ENCODE peak calls at places on chromosomes 13 and 19, in eight cellular contexts. H is gastrocnemius medialis, N is lower leg skin, O is breast epithelium, Q is NB4, L is esophagus squamous epithelium, J is heart left ventricle, V is ovary. K is an unnamed sample.

GRCh38 chr13:32676242-32676641 is 90.0 kb downstream of the PDS5B start:
- DNase-seq in V (no peak), Q (no peak), N (no peak), H (no peak), L (no peak), O (no peak), J (no peak), K (no peak)

GRCh38 chr19:29812080-29812880 is 489 bp downstream of the CCNE1 start:
- DNase-seq in Q (peak; percentile 4), H (no peak), V (peak; percentile 56), N (no peak), O (no peak), J (no peak), L (no peak), K (peak; percentile 89)

GRCh38 chr19:42282036-42282762 is 13.1 kb downstream of the CIC start:
- DNase-seq in N (peak; percentile 89), H (no peak), L (no peak), Q (no peak), O (no peak), J (no peak), V (peak; percentile 66), K (peak; percentile 81)

GRCh38 chr13:44046428-44046827 is 166.7 kb downstream of the LACC1 start:
- DNase-seq in V (no peak), N (no peak), H (no peak), J (no peak), O (no peak), Q (no peak), L (no peak), K (no peak)

GRCh38 chr19:39126593-39127187 is 1.1 kb downstream of the PAK4 start:
- DNase-seq in N (no peak), L (no peak), V (no peak), O (no peak), H (no peak), Q (no peak), J (no peak), K (no peak)

GRCh38 chr13:42894765-42895181 is 97.3 kb downstream of the EPSTI1 start:
- DNase-seq in J (no peak), V (no peak), N (no peak), L (no peak), O (no peak), H (no peak), Q (no peak), K (no peak)

GRCh38 chr13:20258208-20258962 is 26.3 kb upstream of the GJB6 start:
- DNase-seq in Q (no peak), O (no peak), H (no peak), L (no peak), J (no peak), V (peak; percentile 22), N (no peak), K (no peak)

GRCh38 chr19:50214699-50215543 is 11.5 kb downstream of the MYH14 start:
- DNase-seq in N (peak; percentile 90), V (no peak), Q (no peak), J (no peak), L (no peak), O (peak; percentile 84), H (peak; percentile 61), K (no peak)

GRCh38 chr13:38686635-38687245 is at the start of gene FREM2:
- DNase-seq in H (peak; percentile 65), N (no peak), O (no peak), J (no peak), Q (no peak), V (peak; percentile 63), L (no peak), K (no peak)

GRCh38 chr19:38452430-38453366 is 19.2 kb downstream of the RYR1 start:
- DNase-seq in Q (peak; percentile 31), J (no peak), H (peak; percentile 87), O (no peak), L (no peak), V (no peak), N (no peak), K (no peak)

GRCh38 chr13:105679832-105680231 is 855.6 kb downstream of the EFNB2 start:
- DNase-seq in O (no peak), Q (no peak), L (no peak), J (no peak), H (no peak), N (no peak), V (no peak), K (no peak)

GRCh38 chr19:33303791-33304759 is 1.7 kb upstream of the CEBPA start:
- DNase-seq in H (peak; percentile 35), V (peak; percentile 47), N (peak; percentile 88), J (peak; percentile 58), L (no peak), O (peak; percentile 55), Q (no peak), K (peak; percentile 84)

GRCh38 chr19:33304760-33305647 is 2.7 kb upstream of the CEBPA start:
- DNase-seq in J (peak; percentile 28), Q (peak; percentile 45), L (no peak), V (no peak), O (peak; percentile 34), H (peak; percentile 10), N (peak; percentile 74), K (no peak)

GRCh38 chr19:33302175-33302973 is at the start of gene CEBPA:
- DNase-seq in Q (peak; percentile 92), O (peak; percentile 76), L (no peak), J (peak; percentile 92), N (peak; percentile 95), V (peak; percentile 75), H (peak; percentile 81), K (peak; percentile 95)

GRCh38 chr19:33301900-33302174 is 497 bp downstream of the CEBPA start:
- DNase-seq in J (no peak), O (no peak), V (no peak), N (no peak), Q (peak; percentile 35), L (no peak), H (no peak), K (no peak)

DNA sequence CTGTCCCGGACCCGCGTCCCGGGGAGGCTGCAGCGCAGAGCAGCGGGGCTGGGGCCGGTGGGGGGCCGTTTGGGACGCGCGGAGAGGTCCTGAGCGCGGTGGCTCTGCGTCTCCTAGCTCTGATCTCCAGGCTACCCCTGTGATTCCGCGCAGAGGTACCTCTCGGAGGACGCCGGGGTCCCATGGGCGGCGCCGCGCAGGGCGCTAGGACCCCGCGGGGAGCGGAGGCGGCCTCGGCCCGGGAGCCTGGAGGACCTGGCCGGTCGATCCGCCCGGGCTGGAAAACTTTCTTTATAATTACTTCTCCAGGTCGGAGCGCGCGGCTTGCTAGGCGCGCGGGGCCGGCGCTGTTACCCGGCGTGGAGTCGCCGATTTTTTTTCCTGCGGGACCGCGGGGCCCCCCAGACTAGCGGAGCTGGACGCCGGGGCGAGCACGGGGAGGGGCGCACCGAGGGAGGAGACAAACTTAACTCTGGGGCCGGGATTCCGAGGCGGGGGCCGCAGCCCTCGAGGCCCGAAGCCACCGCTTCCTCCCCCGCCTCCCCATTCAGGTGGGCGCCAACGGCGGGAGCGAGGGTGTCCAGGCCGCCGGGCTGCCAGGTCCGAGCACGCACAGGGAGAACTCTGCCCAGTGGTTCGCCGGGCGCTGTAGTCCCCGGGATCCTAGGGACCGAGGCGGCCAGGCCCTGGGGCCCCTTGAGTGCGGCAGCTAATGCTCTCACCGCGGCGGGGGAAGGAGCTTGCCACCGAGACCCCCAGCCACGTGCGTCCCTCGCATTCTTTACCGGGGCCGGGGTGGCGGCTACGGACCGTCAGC is 848 bp upstream of the CEBPA start:
- DNase-seq in H (peak; percentile 42), L (no peak), N (peak; percentile 91), O (peak; percentile 64), J (peak; percentile 73), Q (peak; percentile 68), V (peak; percentile 52), K (peak; percentile 88)
- TF ChIP-seq POLR2A in H (no peak), L (no peak), N (no peak), O (no peak), J (no peak), Q (no peak), V (no peak), K (no peak)

DNA sequence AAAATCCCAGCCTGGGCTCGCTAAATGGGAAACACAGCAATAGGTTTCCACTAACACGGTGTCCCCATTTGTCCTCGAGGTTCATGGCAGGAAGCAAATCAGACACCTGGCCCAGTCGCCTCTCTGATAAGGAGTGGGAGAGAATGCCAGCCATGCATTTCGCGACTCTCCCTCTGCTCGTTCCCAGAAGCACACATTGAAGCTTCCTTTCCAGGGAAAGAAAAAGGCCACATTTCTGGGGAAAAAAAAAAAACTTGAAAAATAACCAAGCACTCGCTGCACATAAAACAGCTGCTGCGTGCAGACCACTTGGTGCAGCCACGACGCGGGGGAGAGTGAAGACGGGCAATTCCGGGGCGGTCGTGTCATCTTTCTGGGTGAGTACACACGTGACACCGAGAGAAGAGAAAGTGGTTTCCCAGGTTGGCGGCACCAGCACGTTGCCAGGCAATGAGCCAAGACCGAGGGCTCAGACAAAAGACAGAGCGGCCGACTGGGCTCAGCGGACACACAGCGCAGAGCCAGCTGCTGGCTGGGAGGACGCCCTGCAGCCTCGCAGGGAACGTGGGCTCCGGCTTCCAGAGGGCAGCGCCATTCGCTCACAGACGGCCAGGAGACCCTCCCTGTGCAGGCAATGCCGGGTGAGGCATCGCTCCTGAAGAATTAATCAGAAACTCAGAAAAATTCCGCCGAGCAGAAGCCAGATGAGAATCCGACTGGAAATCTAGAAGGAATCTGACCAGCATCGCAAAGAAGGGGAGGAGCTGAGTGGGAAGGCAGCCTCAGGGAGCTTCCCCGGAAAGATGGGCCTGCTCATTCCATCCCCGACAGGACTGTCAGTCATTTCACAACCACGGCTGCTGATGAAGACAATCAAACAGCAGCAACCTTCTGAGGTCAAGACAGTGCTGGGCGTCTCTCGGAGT is 83.2 kb upstream of the IRS2 start:
- DNase-seq in J (peak; percentile 90), H (peak; percentile 80), V (peak; percentile 83), O (peak; percentile 84), L (no peak), N (no peak), Q (peak; percentile 52), K (peak; percentile 76)
- TF ChIP-seq POLR2A in J (no peak), H (no peak), V (no peak), O (no peak), L (no peak), N (no peak), Q (no peak), K (no peak)

GRCh38 chr19:632228-633067 is 889 bp downstream of the POLRMT start:
- DNase-seq in V (no peak), L (no peak), O (no peak), J (no peak), N (no peak), Q (peak; percentile 67), H (no peak), K (no peak)
- TF ChIP-seq POLR2A in V (no peak), L (no peak), O (no peak), J (no peak), N (no peak), Q (no peak), H (no peak), K (no peak)

DNA sequence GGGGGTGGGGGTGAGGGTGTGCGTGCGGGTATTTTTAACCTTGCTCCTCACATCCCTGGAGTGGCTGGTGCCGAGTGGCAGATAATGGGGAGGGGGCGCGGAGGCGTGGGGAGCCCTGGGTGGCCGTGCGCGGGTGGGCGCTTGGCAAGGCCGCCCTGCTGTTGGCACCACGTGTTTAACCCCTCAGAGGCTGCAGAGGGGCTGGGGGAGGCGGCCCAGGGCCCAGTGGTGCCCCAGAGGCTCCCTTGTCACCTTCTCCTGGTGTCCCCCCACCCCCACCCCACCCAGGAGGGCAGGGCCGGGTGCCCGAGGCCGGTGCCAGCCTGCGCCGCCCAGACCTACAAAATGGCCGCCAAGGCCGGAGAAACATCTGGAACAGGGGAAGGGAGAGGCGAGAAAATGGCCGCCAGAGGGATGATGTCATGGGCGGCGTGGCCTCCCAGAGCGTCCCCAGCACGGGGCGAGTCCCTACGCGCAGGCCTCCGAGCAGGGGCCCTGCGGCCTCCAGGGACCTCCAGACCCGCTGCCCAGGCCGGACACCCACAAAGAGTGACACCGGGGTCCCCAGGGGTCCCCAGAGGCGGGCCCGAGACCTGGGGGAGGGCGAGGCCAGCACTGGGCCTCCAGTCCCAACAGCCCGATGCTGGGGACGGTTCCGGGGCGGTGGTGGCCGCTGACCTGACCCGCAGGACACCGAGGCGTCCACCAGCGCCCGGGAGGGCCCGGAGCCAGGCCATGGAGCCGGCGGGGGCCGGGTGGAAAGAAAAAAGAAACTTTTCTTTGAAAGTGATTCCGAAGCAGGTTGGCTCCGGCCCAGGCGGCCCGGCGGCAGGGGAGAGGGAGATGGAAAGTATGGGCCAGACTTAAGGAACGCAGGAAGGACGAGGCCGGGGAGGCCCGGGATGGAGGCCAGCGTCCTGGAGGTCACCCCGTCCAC is 38.2 kb downstream of the NFIC start:
- DNase-seq in Q (no peak), H (peak; percentile 94), J (peak; percentile 92), O (peak; percentile 88), L (no peak), V (peak; percentile 91), N (peak; percentile 97), K (peak; percentile 85)
- TF ChIP-seq POLR2A in Q (no peak), H (peak; percentile 28), J (peak; percentile 66), O (peak; percentile 59), L (no peak), V (peak; percentile 68), N (no peak), K (no peak)